ENCODE peak calls at places on chromosomes 13 and 19, in ten cellular contexts. I is pancreas, V is epithelial cell of esophagus, T is HFFc6, C is tibial artery, D is nephron progenitor cell, S is progenitor cell of endocrine pancreas, U is AG10803, N is IMR-90, Z is AG09319. J is an unnamed sample.
A peak's percentile ranks its signal among the peaks of the same experiment; 100 is the strongest.

GRCh38 chr13:39106216-39106995 is 68.2 kb downstream of the NHLRC3 start:
- DNase-seq in D (no peak), V (no peak), Z (no peak), C (no peak), N (no peak), S (no peak), U (no peak), I (no peak), T (no peak), J (no peak)

GRCh38 chr13:76380436-76381065 is 505.7 kb downstream of the KCTD12 start:
- DNase-seq in C (no peak), S (no peak), U (peak; percentile 23), T (no peak), V (no peak), Z (no peak), N (peak; percentile 0), I (no peak), D (no peak), J (no peak)

GRCh38 chr13:26619321-26619720 is 61.8 kb downstream of the WASF3 start:
- DNase-seq in U (peak; percentile 89), N (peak; percentile 91), V (peak; percentile 23), C (no peak), D (no peak), T (peak; percentile 74), S (no peak), Z (no peak), I (no peak), J (no peak)

GRCh38 chr19:27673986-27674385 is 1539.0 kb downstream of the UQCRFS1 start:
- DNase-seq in U (no peak), V (no peak), Z (no peak), T (no peak), C (peak; percentile 20), S (no peak), D (no peak), I (no peak), N (no peak), J (no peak)

GRCh38 chr13:27953671-27954405 is 15.3 kb downstream of the CDX2 start:
- DNase-seq in N (peak; percentile 55), U (peak; percentile 59), C (no peak), T (peak; percentile 50), S (peak; percentile 88), V (peak; percentile 72), Z (peak; percentile 19), D (peak; percentile 95), I (peak; percentile 83), J (peak; percentile 91)

GRCh38 chr13:64158910-64159309 is 2743.3 kb upstream of the PCDH20 start:
- DNase-seq in C (no peak), I (no peak), T (peak; percentile 60), D (no peak), V (peak; percentile 38), S (no peak), Z (no peak), N (peak; percentile 41), U (peak; percentile 67), J (no peak)

GRCh38 chr19:5170329-5170745 is 170.3 kb downstream of the PTPRS start:
- DNase-seq in C (no peak), V (no peak), D (peak; percentile 39), S (peak; percentile 36), Z (no peak), N (no peak), I (no peak), T (no peak), U (no peak), J (peak; percentile 26)

GRCh38 chr13:60617863-60618733 is 221.1 kb downstream of the TDRD3 start:
- DNase-seq in T (peak; percentile 30), N (peak; percentile 36), I (no peak), V (peak; percentile 34), S (no peak), U (peak; percentile 55), C (no peak), D (no peak), Z (peak; percentile 4), J (no peak)

GRCh38 chr13:94707400-94708021 is 4.8 kb downstream of the SOX21 start:
- DNase-seq in V (no peak), U (no peak), T (no peak), S (no peak), Z (no peak), I (no peak), D (peak; percentile 55), C (no peak), N (no peak), J (no peak)

GRCh38 chr19:12792853-12793289 is 1.6 kb downstream of the JUNB start:
- DNase-seq in Z (no peak), N (no peak), I (peak; percentile 47), D (no peak), U (no peak), S (no peak), V (no peak), C (no peak), T (no peak), J (no peak)

GRCh38 chr19:11457115-11457514 is 21.7 kb downstream of the PRKCSH start:
- DNase-seq in V (no peak), C (no peak), U (no peak), T (no peak), I (no peak), N (no peak), S (no peak), Z (no peak), D (peak; percentile 56), J (peak; percentile 9)

GRCh38 chr19:11461453-11461852 is 19.4 kb downstream of the ELAVL3 start:
- DNase-seq in I (no peak), V (no peak), S (no peak), U (no peak), D (no peak), T (no peak), N (no peak), C (no peak), Z (no peak), J (no peak)

GRCh38 chr19:11458236-11458900 is 22.5 kb downstream of the ELAVL3 start:
- DNase-seq in V (no peak), C (no peak), N (no peak), D (no peak), Z (no peak), S (no peak), U (no peak), I (no peak), T (no peak), J (no peak)

GRCh38 chr19:11457831-11458230 is 22.4 kb downstream of the PRKCSH start:
- DNase-seq in I (no peak), Z (no peak), S (no peak), T (no peak), V (no peak), U (no peak), C (no peak), D (no peak), N (no peak), J (no peak)

GRCh38 chr19:11460207-11460606 is 20.6 kb downstream of the ELAVL3 start:
- DNase-seq in V (no peak), T (no peak), S (no peak), Z (no peak), D (no peak), C (no peak), I (no peak), N (no peak), U (no peak), J (no peak)
- TF ChIP-seq CTCF in V (peak; percentile 24), T (peak; percentile 46), S (peak; percentile 29), Z (peak; percentile 16), D (no peak), C (no peak), I (no peak), N (peak; percentile 17), U (no peak), J (peak; percentile 15)

GRCh38 chr19:49309087-49309486 is 15.9 kb downstream of the SLC6A16 start:
- DNase-seq in V (no peak), N (no peak), C (no peak), U (no peak), S (no peak), I (no peak), Z (no peak), T (no peak), D (no peak), J (no peak)
- TF ChIP-seq CTCF in V (no peak), N (no peak), C (no peak), U (no peak), S (no peak), I (no peak), Z (no peak), T (no peak), D (no peak), J (no peak)

GRCh38 chr19:42115705-42116104 is 16.5 kb downstream of the POU2F2 start:
- DNase-seq in N (no peak), Z (no peak), V (no peak), S (no peak), U (no peak), D (no peak), I (no peak), C (no peak), T (no peak), J (no peak)

GRCh38 chr19:42114412-42114811 is 17.8 kb downstream of the POU2F2 start:
- DNase-seq in D (no peak), N (no peak), V (no peak), I (peak; percentile 69), U (no peak), T (no peak), S (no peak), C (no peak), Z (no peak), J (no peak)

GRCh38 chr19:42111811-42112210 is 20.4 kb downstream of the POU2F2 start:
- DNase-seq in V (peak; percentile 88), U (peak; percentile 87), T (peak; percentile 25), C (no peak), D (no peak), Z (no peak), S (no peak), I (no peak), N (peak; percentile 52), J (no peak)

GRCh38 chr19:42115219-42115618 is 17.0 kb downstream of the POU2F2 start:
- DNase-seq in T (peak; percentile 34), V (no peak), D (no peak), N (peak; percentile 68), C (no peak), S (no peak), Z (no peak), I (peak; percentile 83), U (peak; percentile 35), J (no peak)

GRCh38 chr19:42113641-42114348 is 18.5 kb downstream of the POU2F2 start:
- DNase-seq in T (peak; percentile 98), V (peak; percentile 98), C (no peak), D (peak; percentile 60), U (peak; percentile 97), Z (peak; percentile 82), N (peak; percentile 99), S (no peak), I (peak; percentile 33), J (peak; percentile 65)
- TF ChIP-seq CTCF in T (peak; percentile 68), V (peak; percentile 41), C (no peak), D (no peak), U (peak; percentile 41), Z (peak; percentile 32), N (peak; percentile 47), S (peak; percentile 15), I (no peak), J (no peak)

DNA sequence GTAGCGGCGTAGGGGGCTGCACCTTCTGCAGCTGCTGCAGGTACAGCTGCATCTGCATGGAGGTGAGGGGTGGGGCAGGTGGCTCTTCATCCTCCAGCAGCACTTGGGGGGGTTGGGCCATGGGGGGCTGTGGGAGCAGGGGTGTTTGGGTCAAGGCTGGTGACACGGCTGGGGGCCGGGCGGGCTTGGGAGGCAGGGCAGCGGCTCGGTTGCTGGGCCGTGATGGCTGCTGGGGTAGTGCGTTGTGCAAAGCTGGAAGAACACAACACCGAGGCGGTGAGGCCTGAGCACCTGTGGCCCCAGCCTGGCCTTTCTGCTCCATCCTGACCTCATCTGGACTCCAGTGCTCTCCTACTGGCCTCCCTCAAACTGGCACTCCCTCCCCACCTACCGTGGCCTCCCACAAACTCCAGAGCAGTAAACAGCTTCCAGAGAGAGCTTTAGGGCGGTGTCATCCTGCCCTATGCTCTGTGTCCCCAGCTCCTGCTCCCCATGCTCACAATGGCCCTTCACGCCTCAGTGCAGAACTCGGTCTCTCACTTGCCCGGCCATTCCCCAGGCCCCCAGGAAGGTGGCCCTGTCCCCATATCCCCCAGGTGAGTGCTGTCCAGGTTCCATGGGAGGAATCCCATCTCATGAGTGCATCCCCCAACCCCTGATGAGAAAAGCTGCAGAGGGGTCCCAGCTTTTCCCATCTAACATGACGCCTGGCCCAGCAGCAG is 11.1 kb upstream of the EPHX3 start:
- DNase-seq in Z (no peak), V (no peak), S (no peak), U (no peak), D (no peak), C (no peak), N (no peak), I (no peak), T (no peak), J (no peak)
- TF ChIP-seq CTCF in Z (no peak), V (no peak), S (no peak), U (no peak), D (no peak), C (no peak), N (no peak), I (no peak), T (no peak), J (no peak)

J was measured in Calu3.